ENCODE peak calls at places on chromosomes 6 and 20, in five cellular contexts. C is K562, T is SK-N-SH, O is GM12892, K is GM12878. H is an unnamed sample.

GRCh38 chr6:84798257-84798656 is 33.9 kb upstream of the TBX18 start:
- DNase-seq in O (no peak), T (no peak), K (no peak), C (no peak), H (no peak)

GRCh38 chr6:161161889-161162624 is 111.8 kb downstream of the AGPAT4 start:
- DNase-seq in O (no peak), T (no peak), K (no peak), C (no peak), H (no peak)

GRCh38 chr6:52641826-52642225 is 29.1 kb upstream of the TMEM14A start:
- DNase-seq in T (no peak), K (no peak), O (no peak), C (no peak), H (no peak)

GRCh38 chr6:87754828-87755227 is 52.8 kb upstream of the AKIRIN2 start:
- DNase-seq in C (no peak), K (no peak), O (no peak), T (no peak), H (no peak)

GRCh38 chr6:436308-437041 is 44.9 kb downstream of the IRF4 start:
- DNase-seq in C (no peak), O (no peak), T (peak), K (no peak), H (no peak)

GRCh38 chr6:128209771-128210170 is 308.9 kb upstream of the THEMIS start:
- DNase-seq in K (no peak), C (no peak), O (no peak), T (no peak), H (no peak)

GRCh38 chr6:43722920-43723565 is 35.5 kb upstream of the MRPS18A start:
- DNase-seq in O (no peak), K (no peak), C (no peak), T (no peak), H (no peak)

GRCh38 chr6:129120856-129121255 is 237.9 kb downstream of the LAMA2 start:
- DNase-seq in C (no peak), T (no peak), O (no peak), K (no peak), H (no peak)

GRCh38 chr6:125966569-125966968 is 10.0 kb downstream of the HINT3 start:
- DNase-seq in C (no peak), O (no peak), T (no peak), K (no peak), H (no peak)

GRCh38 chr20:61558726-61559125 is 306.7 kb downstream of the CDH4 start:
- DNase-seq in C (no peak), K (no peak), T (no peak), O (no peak), H (no peak)

GRCh38 chr6:100663219-100663863 is 198.6 kb upstream of the SIM1 start:
- DNase-seq in C (no peak), T (no peak), K (no peak), O (no peak), H (no peak)

GRCh38 chr6:12342664-12343063 is 52.5 kb downstream of the EDN1 start:
- DNase-seq in O (no peak), T (no peak), C (no peak), K (no peak), H (no peak)

GRCh38 chr6:129623008-129623732 is 86.8 kb downstream of the ARHGAP18 start:
- DNase-seq in C (no peak), K (no peak), O (no peak), T (no peak), H (no peak)

GRCh38 chr6:19880066-19880465 is 42.9 kb downstream of the ID4 start:
- DNase-seq in O (no peak), C (no peak), K (no peak), T (no peak), H (no peak)

GRCh38 chr6:147029923-147030322 is 174.3 kb upstream of the STXBP5 start:
- DNase-seq in C (no peak), O (no peak), T (no peak), K (no peak), H (no peak)

GRCh38 chr6:114000066-114000465 is 29.1 kb upstream of the HDAC2 start:
- DNase-seq in C (no peak), K (no peak), T (no peak), O (no peak), H (no peak)

GRCh38 chr6:37371158-37372083 is 17.6 kb downstream of the RNF8 start:
- DNase-seq in T (no peak), C (no peak), O (no peak), K (no peak), H (no peak)

GRCh38 chr6:37376078-37376743 is 22.4 kb downstream of the RNF8 start:
- DNase-seq in K (no peak), O (no peak), C (no peak), T (no peak), H (no peak)

GRCh38 chr6:37375376-37375775 is 21.6 kb downstream of the RNF8 start:
- DNase-seq in O (no peak), T (no peak), C (no peak), K (no peak), H (no peak)

GRCh38 chr6:37372116-37372515 is 18.3 kb downstream of the RNF8 start:
- DNase-seq in C (no peak), O (no peak), K (no peak), T (no peak), H (no peak)

GRCh38 chr6:37373822-37374514 is 20.2 kb downstream of the RNF8 start:
- DNase-seq in O (no peak), K (no peak), T (no peak), C (no peak), H (no peak)
- TF ChIP-seq TAF1 in O (no peak), K (no peak), T (no peak), C (no peak), H (no peak)

DNA sequence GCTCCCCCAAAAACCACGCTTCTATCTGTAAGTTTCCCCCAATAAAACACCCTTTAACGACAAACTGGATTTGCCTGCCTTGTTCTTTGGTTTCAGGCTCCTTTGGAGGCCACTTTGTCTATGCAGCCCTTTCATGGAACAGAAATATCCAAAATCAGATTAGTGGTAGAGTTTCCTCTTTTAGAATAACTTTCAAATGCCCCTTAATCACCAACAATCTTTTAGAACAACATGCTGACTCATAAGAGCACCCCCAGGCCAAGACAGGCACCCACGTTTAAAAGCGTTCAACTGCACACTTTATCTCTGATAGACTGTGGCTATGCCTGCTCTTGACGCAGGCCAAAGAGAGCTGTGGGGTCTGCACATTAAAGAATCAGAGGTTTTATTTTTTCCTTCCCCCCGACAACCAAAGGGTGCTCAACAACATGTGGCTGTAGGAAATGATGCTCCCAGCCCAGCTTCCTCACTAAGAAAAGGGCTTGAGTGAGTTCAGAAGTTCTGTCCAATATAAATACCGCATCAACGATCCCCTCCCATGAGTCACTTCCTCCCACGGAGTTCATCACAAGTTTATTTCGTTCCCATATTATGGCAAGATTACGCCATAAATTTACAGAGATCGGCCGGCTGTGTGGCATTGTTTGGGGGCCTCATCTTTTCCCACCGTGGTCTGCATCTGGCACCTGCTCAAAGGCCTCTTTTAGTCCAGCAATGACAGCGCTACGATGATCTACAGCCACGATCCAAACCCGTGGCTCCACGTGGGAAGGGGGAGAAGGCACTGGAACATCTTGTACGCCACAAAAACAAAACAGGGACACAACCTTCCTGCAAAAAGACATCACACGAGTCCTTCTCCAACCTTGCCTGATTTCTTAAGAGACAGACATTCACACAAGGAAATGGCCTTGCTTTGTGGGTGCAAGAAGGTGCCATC is 88.8 kb upstream of the NFATC2 start:
- DNase-seq in K (no peak), O (no peak), T (peak), C (peak), H (no peak)
- TF ChIP-seq TAF1 in K (no peak), O (no peak), T (peak), C (no peak), H (no peak)

GRCh38 chr6:132135409-132135808 is 184.2 kb upstream of the CCN2 start:
- DNase-seq in C (no peak), O (no peak), T (no peak), K (no peak), H (no peak)
- TF ChIP-seq TAF1 in C (no peak), O (no peak), T (no peak), K (no peak), H (no peak)

GRCh38 chr20:25044660-25045342 is 13.1 kb downstream of the ACSS1 start:
- DNase-seq in K (no peak), C (no peak), T (no peak), O (no peak), H (no peak)
- TF ChIP-seq TAF1 in K (no peak), C (no peak), T (no peak), O (no peak), H (no peak)

H was measured in GM12891.